ENCODE peak calls at places on chromosomes 2 and 18, in four cellular contexts. Q, S, F and N are unnamed samples.
A peak's percentile ranks its signal among the peaks of the same experiment; 100 is the strongest.

GRCh38 chr2:12432985-12433640 is 283.6 kb upstream of the TRIB2 start:
- DNase-seq in S (no peak), F (no peak), Q (peak; percentile 66), N (no peak)

GRCh38 chr2:112229365-112229764 is 25.5 kb downstream of the ZC3H8 start:
- DNase-seq in F (no peak), Q (peak; percentile 76), S (no peak), N (no peak)

GRCh38 chr18:22505136-22505535 is 87.4 kb upstream of the CTAGE1 start:
- DNase-seq in Q (peak; percentile 60), F (no peak), S (no peak), N (no peak)

GRCh38 chr2:68925298-68925885 is 27.3 kb downstream of the GKN2 start:
- DNase-seq in S (peak; percentile 48), F (peak; percentile 88), Q (peak; percentile 60), N (peak; percentile 68)

GRCh38 chr2:24919100-24919976 is 699 bp downstream of the ADCY3 start:
- DNase-seq in F (peak; percentile 72), S (no peak), Q (peak; percentile 23), N (no peak)

GRCh38 chr18:49812321-49813070 is 837 bp downstream of the ACAA2 start:
- DNase-seq in S (no peak), F (peak; percentile 49), Q (no peak), N (no peak)

GRCh38 chr18:80169607-80170006 is 60.5 kb downstream of the ADNP2 start:
- DNase-seq in Q (no peak), S (no peak), F (no peak), N (no peak)

GRCh38 chr2:55721601-55722215 is 28.1 kb upstream of the PNPT1 start:
- DNase-seq in S (no peak), F (no peak), Q (peak; percentile 46), N (no peak)

GRCh38 chr2:225103737-225104141 is 61.5 kb upstream of the DOCK10 start:
- DNase-seq in Q (peak; percentile 34), S (no peak), F (no peak), N (no peak)

GRCh38 chr2:161134547-161135518 is 25.4 kb upstream of the TANK start:
- DNase-seq in F (no peak), Q (no peak), S (peak; percentile 56), N (peak; percentile 8)

GRCh38 chr18:58285731-58286130 is 241.7 kb downstream of the NEDD4L start:
- DNase-seq in F (no peak), S (no peak), Q (no peak), N (no peak)

GRCh38 chr2:150327546-150328495 is 159.6 kb downstream of the RND3 start:
- DNase-seq in Q (no peak), F (no peak), S (no peak), N (peak; percentile 96)

GRCh38 chr2:215654177-215654850 is 218.4 kb upstream of the FN1 start:
- DNase-seq in S (no peak), Q (peak; percentile 82), F (no peak), N (no peak)

GRCh38 chr18:13612111-13612997 is 114.0 kb downstream of the FAM210A start:
- DNase-seq in S (no peak), Q (no peak), F (peak; percentile 97), N (no peak)
- H3K9ac ChIP-seq in S (no peak overlapping the region), Q (no peak overlapping the region), F (peak overlapping the region; percentile 89), N (no peak overlapping the region)

DNA sequence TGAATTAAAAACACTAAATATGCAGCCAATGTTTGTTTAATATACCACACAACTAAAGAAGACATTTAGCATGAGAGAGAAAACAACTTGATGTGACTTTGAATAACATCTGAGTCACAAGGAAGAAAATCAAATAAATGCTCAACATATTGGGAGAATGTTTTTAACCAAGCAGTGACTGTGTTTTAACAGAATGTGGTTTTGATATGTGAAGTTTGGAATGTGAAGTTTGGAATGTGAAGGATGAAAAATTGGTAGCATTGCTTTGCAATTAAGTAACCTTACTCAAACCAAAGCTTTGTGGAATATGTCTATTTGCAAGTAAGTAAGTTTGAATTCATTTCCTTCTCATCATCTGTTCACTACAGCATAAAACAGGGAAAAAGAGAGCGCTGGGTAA is 128.2 kb upstream of the DNAJC10 start:
- DNase-seq in Q (peak; percentile 83), F (no peak), S (no peak), N (no peak)
- H3K9ac ChIP-seq in Q (no peak overlapping the region), F (no peak overlapping the region), S (no peak overlapping the region), N (no peak overlapping the region)

DNA sequence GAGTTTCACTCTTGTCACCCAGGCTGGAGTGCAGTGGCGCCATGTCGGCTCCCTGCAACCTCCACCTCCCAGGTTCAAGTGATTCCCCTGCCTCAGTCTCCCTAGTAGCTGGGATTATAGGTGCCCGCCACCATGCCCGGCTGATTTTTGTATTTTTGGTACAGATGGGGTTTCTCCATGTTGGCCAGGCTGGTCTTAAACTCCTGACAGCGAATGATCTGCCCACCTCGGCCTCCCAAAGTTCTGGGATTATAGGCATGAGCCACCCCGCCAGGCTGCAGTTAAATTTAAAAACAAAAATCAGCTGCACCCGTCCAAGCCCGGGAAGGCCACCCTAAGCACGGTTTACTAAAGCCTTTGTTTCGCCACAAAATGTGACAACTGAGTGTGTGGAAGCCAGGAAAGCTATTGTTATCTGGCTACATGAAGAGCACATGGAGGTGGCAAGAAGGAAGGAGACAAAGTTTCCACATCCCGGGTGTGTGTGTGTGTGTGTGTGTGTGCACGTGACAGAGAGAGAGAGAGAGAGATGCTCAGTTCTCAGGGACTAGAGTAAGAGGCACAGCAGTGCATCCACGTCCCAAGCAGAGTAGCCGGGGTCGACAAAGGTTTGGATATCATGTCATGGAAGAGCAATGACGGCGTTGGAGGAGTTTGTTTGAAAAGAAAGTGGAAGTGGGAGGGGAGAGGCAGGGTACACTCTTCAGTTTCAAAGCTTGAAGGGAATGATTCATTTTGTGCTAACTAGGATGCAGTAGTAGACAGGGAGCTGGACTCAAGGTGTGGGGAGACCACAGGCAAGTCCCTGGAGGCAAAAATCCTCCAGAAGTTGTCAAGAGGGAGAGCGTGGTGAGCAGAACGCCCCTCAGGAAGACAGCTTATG is 20.1 kb downstream of the INPP5D start:
- DNase-seq in S (no peak), Q (no peak), F (peak; percentile 63), N (no peak)
- H3K9ac ChIP-seq in S (no peak overlapping the region), Q (no peak overlapping the region), F (peak overlapping the region; percentile 71), N (no peak overlapping the region)

DNA sequence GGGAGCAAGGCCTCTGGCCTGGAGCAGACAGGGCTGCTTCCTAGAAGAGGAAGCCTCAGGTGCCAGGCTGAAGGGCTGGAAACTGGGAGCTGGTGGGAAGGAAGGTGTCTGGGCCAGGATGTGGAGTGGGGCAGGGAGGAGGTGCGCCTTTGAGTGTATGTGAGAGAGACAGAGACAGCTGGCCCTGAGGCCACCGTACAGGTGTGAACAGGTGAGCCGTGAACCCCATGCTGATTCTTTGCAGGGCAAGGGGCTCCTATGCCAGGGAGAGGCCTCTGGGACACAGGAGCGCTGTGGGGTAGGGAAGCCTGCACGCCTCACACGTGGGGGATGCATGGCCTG is 16.3 kb downstream of the ZFP36L2 start:
- DNase-seq in Q (no peak), S (no peak), F (no peak), N (no peak)
- H3K9ac ChIP-seq in Q (no peak overlapping the region), S (no peak overlapping the region), F (no peak overlapping the region), N (no peak overlapping the region)

GRCh38 chr2:20999906-21000645 is 43.8 kb downstream of the APOB start:
- DNase-seq in Q (no peak), S (no peak), F (no peak), N (no peak)

GRCh38 chr2:20994130-20994529 is 49.7 kb downstream of the APOB start:
- DNase-seq in Q (no peak), S (no peak), F (no peak), N (no peak)

GRCh38 chr2:21001225-21001946 is 42.5 kb downstream of the APOB start:
- DNase-seq in F (no peak), Q (no peak), S (no peak), N (no peak)

GRCh38 chr2:20998972-20999905 is 44.6 kb downstream of the APOB start:
- DNase-seq in Q (no peak), S (no peak), F (no peak), N (no peak)

GRCh38 chr2:20997953-20998722 is 45.7 kb downstream of the APOB start:
- DNase-seq in F (no peak), Q (no peak), S (no peak), N (no peak)
- H3K9ac ChIP-seq in F (no peak overlapping the region), Q (no peak overlapping the region), S (no peak overlapping the region), N (no peak overlapping the region)